ENCODE peak calls at places on chromosomes 4 and X, in five cellular contexts. U is heart left ventricle, F is cardiac muscle cell, N is adipocyte, G is right atrium auricular region. K is an unnamed sample.

GRCh38 chr4:185721949-185722316 is 90.1 kb downstream of the SORBS2 start:
- DNase-seq in F (no peak), N (peak), U (no peak), G (no peak), K (no peak)

GRCh38 chrX:123590842-123591491 is 141.9 kb downstream of the THOC2 start:
- DNase-seq in G (no peak), N (no peak), U (no peak), F (no peak), K (no peak)

GRCh38 chr4:185201983-185202962 is 1.5 kb downstream of the CFAP97 start:
- DNase-seq in F (peak), U (no peak), N (peak), G (no peak), K (no peak)

GRCh38 chr4:94068712-94069111 is 139.0 kb upstream of the SMARCAD1 start:
- DNase-seq in G (no peak), F (no peak), U (no peak), N (no peak), K (no peak)

GRCh38 chrX:2401590-2402360 is 99.0 kb downstream of the DHRSX start:
- DNase-seq in G (no peak), F (no peak), N (no peak), U (no peak), K (no peak)

GRCh38 chrX:20274121-20274520 is 7.4 kb upstream of the RPS6KA3 start:
- DNase-seq in N (no peak), F (no peak), U (no peak), G (no peak), K (no peak)

GRCh38 chr4:96317924-96318323 is 478.0 kb downstream of the PDHA2 start:
- DNase-seq in U (no peak), N (no peak), F (no peak), G (no peak), K (no peak)

GRCh38 chr4:76831475-76832390 is 66.2 kb downstream of the SOWAHB start:
- DNase-seq in G (no peak), N (no peak), U (no peak), F (no peak), K (no peak)

GRCh38 chrX:87516716-87517115 is 886 bp upstream of the KLHL4 start:
- DNase-seq in F (no peak), N (no peak), U (no peak), G (no peak), K (no peak)

GRCh38 chr4:824461-825062 is 1.4 kb downstream of the CPLX1 start:
- DNase-seq in U (no peak), F (no peak), G (no peak), N (no peak), K (no peak)

K was measured in SK-N-MC.